ENCODE peak calls at places on chromosomes 3 and 15, in ten cellular contexts. A, P, J, I, W, S, Y, O, X and D are unnamed samples.

GRCh38 chr3:172698650-172699049 is 12.2 kb downstream of the NCEH1 start:
- DNase-seq in A (no peak), P (no peak), J (peak; percentile 41), I (no peak), W (peak; percentile 76), S (no peak), Y (no peak), O (peak; percentile 71), X (no peak), D (no peak)

GRCh38 chr3:144771401-144771870 is 799.8 kb downstream of the DIPK2A start:
- DNase-seq in A (no peak), P (no peak), J (no peak), I (no peak), W (no peak), S (no peak), Y (peak; percentile 88), O (no peak), X (no peak), D (no peak)

GRCh38 chr3:136731274-136731884 is 20.8 kb downstream of the STAG1 start:
- DNase-seq in A (no peak), P (no peak), J (no peak), I (no peak), W (no peak), S (no peak), Y (no peak), O (no peak), X (no peak), D (no peak)

GRCh38 chr3:49217688-49218470 is 46.5 kb downstream of the KLHDC8B start:
- DNase-seq in A (peak; percentile 47), P (no peak), J (peak; percentile 45), I (no peak), W (no peak), S (peak; percentile 52), Y (peak; percentile 41), O (no peak), X (no peak), D (no peak)

GRCh38 chr15:60213377-60214010 is 184.3 kb downstream of the ANXA2 start:
- DNase-seq in A (no peak), P (no peak), J (no peak), I (no peak), W (no peak), S (no peak), Y (no peak), O (no peak), X (no peak), D (no peak)

GRCh38 chr3:61236556-61236955 is 14.7 kb downstream of the FHIT start:
- DNase-seq in A (no peak), P (no peak), J (no peak), I (no peak), W (no peak), S (no peak), Y (no peak), O (no peak), X (no peak), D (peak; percentile 4)

GRCh38 chr3:119125742-119126507 is 20.0 kb upstream of the TEX55 start:
- DNase-seq in A (no peak), P (no peak), J (no peak), I (no peak), W (no peak), S (no peak), Y (no peak), O (no peak), X (no peak), D (no peak)

GRCh38 chr3:182568756-182569155 is 224.5 kb upstream of the ATP11B start:
- DNase-seq in A (no peak), P (no peak), J (no peak), I (no peak), W (no peak), S (no peak), Y (no peak), O (no peak), X (no peak), D (no peak)

GRCh38 chr3:131453536-131453935 is 49.2 kb downstream of the MRPL3 start:
- DNase-seq in A (no peak), P (no peak), J (no peak), I (no peak), W (no peak), S (no peak), Y (peak; percentile 9), O (no peak), X (no peak), D (no peak)

GRCh38 chr3:127604035-127604434 is 5.8 kb downstream of the MCM2 start:
- DNase-seq in A (no peak), P (no peak), J (no peak), I (no peak), W (no peak), S (no peak), Y (no peak), O (no peak), X (no peak), D (no peak)

GRCh38 chr3:8822141-8822540 is 52.7 kb upstream of the OXTR start:
- DNase-seq in A (no peak), P (no peak), J (no peak), I (no peak), W (no peak), S (no peak), Y (peak; percentile 81), O (no peak), X (no peak), D (peak; percentile 63)

GRCh38 chr3:58604031-58604430 is 26.8 kb upstream of the FAM107A start:
- DNase-seq in A (no peak), P (no peak), J (no peak), I (no peak), W (no peak), S (no peak), Y (no peak), O (no peak), X (no peak), D (no peak)

GRCh38 chr3:13791501-13792490 is 88.1 kb downstream of the WNT7A start:
- DNase-seq in A (no peak), P (no peak), J (no peak), I (no peak), W (peak; percentile 27), S (no peak), Y (no peak), O (no peak), X (no peak), D (no peak)

GRCh38 chr3:3196148-3196861 is 16.8 kb upstream of the CRBN start:
- DNase-seq in A (no peak), P (peak; percentile 35), J (no peak), I (no peak), W (no peak), S (no peak), Y (peak; percentile 12), O (no peak), X (peak; percentile 14), D (no peak)

GRCh38 chr15:71228403-71228802 is 113.1 kb downstream of the THSD4 start:
- DNase-seq in A (no peak), P (no peak), J (no peak), I (no peak), W (no peak), S (no peak), Y (no peak), O (no peak), X (no peak), D (no peak)

GRCh38 chr15:63019539-63020109 is 22.9 kb upstream of the TPM1 start:
- DNase-seq in A (no peak), P (no peak), J (no peak), I (peak; percentile 61), W (no peak), S (peak; percentile 54), Y (peak; percentile 74), O (no peak), X (no peak), D (peak; percentile 98)

GRCh38 chr15:98276018-98276417 is 315.5 kb downstream of the ARRDC4 start:
- DNase-seq in A (no peak), P (no peak), J (no peak), I (no peak), W (no peak), S (no peak), Y (no peak), O (no peak), X (no peak), D (no peak)

GRCh38 chr15:89400121-89400996 is 65.7 kb upstream of the POLG start:
- DNase-seq in A (no peak), P (no peak), J (no peak), I (no peak), W (no peak), S (no peak), Y (no peak), O (no peak), X (no peak), D (no peak)

DNA sequence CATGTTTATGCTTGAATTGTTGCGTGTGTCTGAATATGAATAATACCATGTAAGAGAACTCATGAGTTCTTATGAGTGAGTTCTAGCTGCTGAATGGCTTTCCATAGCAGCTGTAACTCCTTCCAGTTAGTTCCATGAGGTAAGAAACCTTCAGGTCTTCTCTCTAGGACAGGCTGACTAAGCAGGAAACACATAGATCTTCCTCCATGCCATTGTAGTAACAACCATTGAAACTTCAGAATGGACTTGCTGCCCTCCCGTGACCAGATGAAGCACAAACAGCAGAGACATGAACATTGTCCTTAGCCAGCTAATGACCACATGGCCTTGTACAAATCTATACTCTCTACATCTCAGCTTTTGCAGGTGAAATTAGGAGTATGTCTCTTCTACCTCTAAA is 200.0 kb downstream of the ZNF385D start:
- DNase-seq in A (no peak), P (peak; percentile 14), J (no peak), I (no peak), W (no peak), S (no peak), Y (peak; percentile 19), O (no peak), X (no peak), D (peak; percentile 29)
- TF ChIP-seq CTCF in A (no peak), P (peak; percentile 31), J (no peak), I (peak; percentile 18), W (no peak), S (no peak), Y (peak; percentile 3), O (no peak), X (no peak), D (peak; percentile 16)

DNA sequence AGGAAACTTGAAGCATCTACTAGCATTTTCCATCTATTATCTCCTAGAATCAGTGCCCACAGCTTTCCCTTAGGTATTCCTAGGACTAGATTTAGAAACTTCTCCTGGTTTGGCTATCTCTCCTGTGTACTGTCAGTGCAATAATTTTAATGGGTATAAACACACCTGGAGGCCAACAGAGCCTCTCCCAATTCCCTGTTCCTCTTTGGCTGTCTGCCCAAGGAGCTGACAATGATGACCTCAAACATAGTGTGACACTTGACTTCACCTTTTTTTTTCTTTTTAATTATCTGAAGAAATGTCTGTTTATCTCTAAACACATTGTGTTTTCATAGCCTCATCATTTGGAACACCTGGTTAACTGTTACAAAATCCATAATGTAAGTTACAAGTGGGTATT is 754.5 kb upstream of the ALCAM start:
- DNase-seq in A (no peak), P (no peak), J (no peak), I (no peak), W (no peak), S (no peak), Y (no peak), O (no peak), X (no peak), D (no peak)
- H3K27ac ChIP-seq in A (no peak overlapping the region), P (no peak overlapping the region), J (no peak overlapping the region), I (no peak overlapping the region), W (no peak overlapping the region), S (no peak overlapping the region), Y (no peak overlapping the region), O (no peak overlapping the region), X (no peak overlapping the region), D (no peak overlapping the region)

GRCh38 chr15:67173786-67174185 is 80.7 kb downstream of the AAGAB start:
- DNase-seq in A (no peak), P (no peak), J (no peak), I (no peak), W (no peak), S (no peak), Y (no peak), O (no peak), X (no peak), D (no peak)
- H3K4me1 ChIP-seq in A (peaks cover 3% of the 10 kb centered on the region), P (peaks cover 29% of the 10 kb centered on the region), J (peaks cover 27% of the 10 kb centered on the region), I (peaks cover 100% of the 10 kb centered on the region), W (peaks cover 36% of the 10 kb centered on the region), S (peaks cover 15% of the 10 kb centered on the region), Y (peaks cover 40% of the 10 kb centered on the region), O (peaks cover 18% of the 10 kb centered on the region), X (no peaks in the 10 kb centered on the region), D (peaks cover 39% of the 10 kb centered on the region)

GRCh38 chr3:171195686-171196085 is 169.2 kb upstream of the SLC2A2 start:
- DNase-seq in A (no peak), P (no peak), J (no peak), I (no peak), W (no peak), S (no peak), Y (peak; percentile 50), O (no peak), X (no peak), D (no peak)
- TF ChIP-seq CTCF in A (no peak), P (no peak), J (no peak), I (no peak), W (no peak), S (no peak), Y (peak; percentile 13), O (no peak), X (no peak), D (peak; percentile 50)